ENCODE peak calls at places on chromosomes 7 and 10, in eight cellular contexts. L is heart left ventricle, F is esophagus squamous epithelium, X is suprapubic skin, Y is stomach, R is ovary, T is body of pancreas, I is HCT116. E is an unnamed sample.

GRCh38 chr10:62037166-62037831 is 135.8 kb downstream of the ARID5B start:
- DNase-seq in T (no peak), I (no peak), R (no peak), F (no peak), X (no peak), L (no peak), Y (no peak), E (no peak)

GRCh38 chr10:132185601-132186487 is 904 bp upstream of the DPYSL4 start:
- DNase-seq in Y (peak), X (no peak), F (no peak), L (no peak), T (peak), I (peak), R (peak), E (no peak)

GRCh38 chr7:111089822-111090426 is 1.0 kb upstream of the LRRN3 start:
- DNase-seq in R (no peak), F (no peak), I (peak), L (no peak), Y (no peak), X (no peak), T (no peak), E (no peak)

GRCh38 chr7:87882538-87882937 is 6.2 kb downstream of the DBF4 start:
- DNase-seq in R (no peak), X (no peak), T (no peak), F (no peak), L (no peak), I (no peak), Y (no peak), E (no peak)

GRCh38 chr7:139873593-139874374 is 44.7 kb downstream of the TBXAS1 start:
- DNase-seq in X (no peak), I (no peak), L (peak), F (no peak), T (no peak), R (no peak), Y (no peak), E (no peak)

GRCh38 chr10:89283988-89284475 is 17.8 kb upstream of the IFIT2 start:
- DNase-seq in R (peak), X (no peak), L (peak), F (no peak), Y (no peak), I (no peak), T (peak), E (no peak)

GRCh38 chr10:48253970-48254657 is 20.4 kb downstream of the FRMPD2 start:
- DNase-seq in Y (no peak), R (no peak), X (no peak), T (no peak), I (no peak), F (no peak), L (no peak), E (no peak)

GRCh38 chr10:21919117-21919516 is 84.4 kb downstream of the DNAJC1 start:
- DNase-seq in T (no peak), R (no peak), Y (no peak), I (no peak), X (no peak), L (no peak), F (no peak), E (no peak)

GRCh38 chr10:88347597-88348304 is 235.4 kb downstream of the RNLS start:
- DNase-seq in I (no peak), X (no peak), T (no peak), L (no peak), F (no peak), Y (no peak), R (no peak), E (no peak)

GRCh38 chr7:35831208-35831607 is 30.4 kb downstream of the SEPTIN7 start:
- DNase-seq in Y (no peak), F (no peak), X (no peak), T (no peak), L (no peak), I (no peak), R (no peak), E (no peak)

GRCh38 chr7:3089493-3089892 is 45.8 kb upstream of the CARD11 start:
- DNase-seq in T (no peak), Y (no peak), F (no peak), R (no peak), L (no peak), I (no peak), X (no peak), E (no peak)

GRCh38 chr7:130299909-130300308 is 6.9 kb downstream of the CPA4 start:
- DNase-seq in L (no peak), X (no peak), R (no peak), T (no peak), F (no peak), Y (no peak), I (no peak), E (no peak)

GRCh38 chr10:44589181-44589884 is 204.4 kb upstream of the CXCL12 start:
- DNase-seq in T (no peak), X (no peak), R (no peak), Y (no peak), F (no peak), L (no peak), I (no peak), E (no peak)

GRCh38 chr10:61688551-61689308 is 26.0 kb downstream of the CABCOCO1 start:
- DNase-seq in F (no peak), X (no peak), Y (no peak), L (no peak), T (no peak), I (no peak), R (no peak), E (no peak)

GRCh38 chr10:11270135-11270857 is 252.6 kb downstream of the CELF2 start:
- DNase-seq in L (peak), F (no peak), X (no peak), Y (peak), R (peak), I (peak), T (peak), E (peak)
- TF ChIP-seq CTCF in L (peak), F (peak), X (peak), Y (peak), R (peak), I (peak), T (peak), E (peak)

DNA sequence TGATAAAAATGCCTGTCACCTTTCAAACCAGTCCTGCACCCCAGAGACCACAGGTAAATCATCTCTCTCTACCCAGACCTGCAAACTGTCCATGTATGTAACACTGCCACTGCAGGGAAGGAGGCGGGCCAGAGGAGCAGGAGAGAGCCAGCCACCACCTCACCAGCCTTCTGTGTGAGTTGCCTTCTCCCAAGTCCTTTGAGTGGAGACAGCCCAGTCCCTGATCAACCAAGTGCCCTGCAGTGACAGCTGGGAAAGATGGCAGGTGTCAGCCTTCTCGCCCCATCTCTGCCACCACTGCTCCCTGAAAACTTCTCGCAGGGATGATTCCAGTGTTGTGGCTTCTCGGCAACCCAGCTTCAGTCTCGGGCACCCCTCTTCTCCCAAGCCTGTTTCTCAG is 42.4 kb downstream of the MTURN start:
- DNase-seq in R (no peak), F (no peak), Y (no peak), I (no peak), X (no peak), L (no peak), T (no peak), E (no peak)
- TF ChIP-seq POLR2A in R (no peak), F (no peak), Y (no peak), I (no peak), X (no peak), L (no peak), T (no peak), E (no peak)

GRCh38 chr10:110919971-110920881 is 822 bp downstream of the SHOC2 start:
- DNase-seq in F (no peak), T (peak), R (peak), L (peak), Y (no peak), X (peak), I (no peak), E (no peak)

GRCh38 chr10:110918633-110919348 is at the start of gene BBIP1:
- DNase-seq in L (no peak), T (no peak), R (peak), Y (no peak), X (no peak), I (peak), F (peak), E (peak)

GRCh38 chr10:110916554-110917346 is 2.2 kb downstream of the BBIP1 start:
- DNase-seq in Y (no peak), R (no peak), X (no peak), I (no peak), T (no peak), F (no peak), L (no peak), E (no peak)

GRCh38 chr10:110919349-110919931 is at the start of gene SHOC2:
- DNase-seq in Y (peak), X (peak), T (peak), R (peak), L (peak), I (no peak), F (peak), E (peak)

GRCh38 chr10:110918269-110918632 is 729 bp downstream of the BBIP1 start:
- DNase-seq in T (peak), L (peak), R (no peak), Y (peak), F (no peak), I (peak), X (peak), E (no peak)
- TF ChIP-seq CTCF in T (peak), L (no peak), R (no peak), Y (no peak), F (no peak), I (no peak), X (no peak), E (no peak)

GRCh38 chr7:24907311-24907886 is 72.6 kb downstream of the OSBPL3 start:
- DNase-seq in L (no peak), T (no peak), F (no peak), X (no peak), R (no peak), I (peak), Y (no peak), E (no peak)
- TF ChIP-seq POLR2A in L (no peak), T (no peak), F (no peak), X (no peak), R (no peak), I (no peak), Y (no peak), E (no peak)

GRCh38 chr10:68506406-68506805 is 20.9 kb downstream of the SLC25A16 start:
- DNase-seq in Y (no peak), L (no peak), R (no peak), F (no peak), X (no peak), I (no peak), T (no peak), E (no peak)

GRCh38 chr10:68508090-68508489 is 19.2 kb downstream of the SLC25A16 start:
- DNase-seq in L (no peak), R (no peak), T (no peak), X (no peak), I (no peak), F (no peak), Y (no peak), E (no peak)

GRCh38 chr10:68499544-68499943 is 27.8 kb upstream of the DNA2 start:
- DNase-seq in L (no peak), T (no peak), R (no peak), F (no peak), Y (no peak), X (no peak), I (no peak), E (no peak)

GRCh38 chr10:68501691-68502090 is 25.6 kb downstream of the SLC25A16 start:
- DNase-seq in X (no peak), Y (no peak), L (no peak), F (no peak), I (no peak), R (no peak), T (no peak), E (no peak)

GRCh38 chr10:68502846-68503245 is 24.5 kb downstream of the SLC25A16 start:
- DNase-seq in F (no peak), X (no peak), I (no peak), R (no peak), T (no peak), L (no peak), Y (no peak), E (no peak)
- TF ChIP-seq CTCF in F (no peak), X (no peak), I (no peak), R (no peak), T (no peak), L (no peak), Y (no peak), E (no peak)

GRCh38 chr10:27241640-27242472 is 1.3 kb upstream of the ACBD5 start:
- DNase-seq in F (peak), I (peak), Y (peak), X (peak), T (peak), R (peak), L (peak), E (peak)

GRCh38 chr10:27242951-27243551 is 2.5 kb upstream of the ACBD5 start:
- DNase-seq in L (peak), X (no peak), F (peak), I (peak), R (peak), T (peak), Y (peak), E (peak)

GRCh38 chr10:27240891-27241639 is 468 bp upstream of the ACBD5 start:
- DNase-seq in Y (peak), X (no peak), L (no peak), F (no peak), I (no peak), R (peak), T (peak), E (peak)

GRCh38 chr10:27242473-27242950 is 1.9 kb upstream of the ACBD5 start:
- DNase-seq in T (no peak), F (no peak), I (no peak), Y (no peak), X (no peak), R (no peak), L (no peak), E (no peak)

GRCh38 chr10:27240212-27240890 is at the start of gene ACBD5:
- DNase-seq in T (peak), I (no peak), X (peak), F (peak), R (peak), L (peak), Y (peak), E (peak)
- TF ChIP-seq POLR2A in T (peak), I (no peak), X (no peak), F (peak), R (peak), L (peak), Y (no peak), E (peak)

DNA sequence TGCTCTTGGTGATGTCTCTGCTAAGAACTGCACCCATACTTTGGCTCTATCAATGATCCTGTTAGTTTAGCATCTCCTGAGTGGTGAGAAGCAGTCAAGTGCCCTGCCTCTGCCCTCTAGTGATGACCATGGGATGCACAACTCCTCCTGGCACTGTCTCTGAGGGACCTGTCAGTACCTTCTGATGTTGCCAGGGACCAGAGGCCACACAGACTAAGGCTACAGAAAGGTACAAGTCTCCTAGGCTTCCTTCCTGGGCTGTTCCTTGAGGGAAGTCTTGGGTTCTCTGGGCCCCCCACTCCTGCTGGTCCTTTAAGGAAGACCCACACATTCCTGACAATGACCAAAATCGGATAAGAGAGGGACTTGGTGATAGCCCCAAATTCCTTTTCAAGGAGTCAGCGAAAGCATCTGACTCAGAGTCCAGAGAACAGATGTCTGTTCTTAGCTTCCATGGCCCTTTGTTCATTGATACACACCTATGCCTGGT is 15.3 kb downstream of the NKX2-3 start:
- DNase-seq in R (no peak), T (no peak), X (no peak), F (no peak), I (peak), Y (no peak), L (no peak), E (no peak)
- TF ChIP-seq CTCF in R (no peak), T (peak), X (no peak), F (no peak), I (peak), Y (no peak), L (peak), E (peak)

GRCh38 chr10:110268442-110268841 is 36.3 kb downstream of the SMNDC1 start:
- DNase-seq in Y (peak), L (peak), R (no peak), F (no peak), T (peak), I (no peak), X (no peak), E (no peak)

GRCh38 chr10:110268931-110269640 is 35.6 kb downstream of the SMNDC1 start:
- DNase-seq in X (no peak), Y (no peak), R (no peak), L (no peak), I (no peak), F (no peak), T (peak), E (no peak)

GRCh38 chr10:110273474-110273873 is 31.2 kb downstream of the SMNDC1 start:
- DNase-seq in I (no peak), R (peak), F (no peak), X (peak), Y (peak), L (peak), T (peak), E (no peak)

GRCh38 chr10:110267246-110267645 is 37.5 kb downstream of the SMNDC1 start:
- DNase-seq in T (no peak), F (no peak), Y (no peak), L (no peak), I (no peak), X (no peak), R (no peak), E (no peak)

DNA sequence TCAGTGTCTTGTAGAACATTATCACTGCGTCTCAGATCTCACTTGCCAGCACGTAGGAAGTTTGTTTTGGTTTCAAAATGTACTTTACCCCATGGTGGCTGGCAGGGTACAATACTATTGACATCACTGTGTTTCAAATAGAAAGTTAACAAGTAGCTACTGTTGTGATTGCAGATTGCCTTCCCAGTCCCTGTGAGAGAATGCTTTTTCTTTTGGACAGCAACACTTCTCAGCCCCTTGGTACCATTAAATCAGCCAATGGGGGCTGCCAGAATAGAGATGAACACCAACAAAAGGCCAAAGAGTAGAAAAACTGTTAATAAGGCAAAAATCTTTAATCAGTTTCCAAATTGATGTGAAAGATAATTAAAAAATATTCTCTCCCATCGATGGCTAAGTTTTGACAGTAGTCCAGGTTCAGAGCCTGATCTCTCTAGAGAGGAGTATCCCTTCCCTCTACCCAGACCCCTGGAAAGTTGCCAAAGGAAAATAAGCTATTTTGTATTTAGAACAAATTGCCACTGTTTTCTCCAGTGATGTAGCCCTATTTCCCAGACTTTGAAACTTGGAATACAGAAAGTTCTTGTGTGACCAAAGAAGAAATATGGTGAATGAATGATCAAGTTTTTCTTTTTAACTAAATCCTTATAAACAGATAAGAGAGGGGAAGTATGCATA is 34.9 kb downstream of the SMNDC1 start:
- DNase-seq in T (peak), Y (peak), R (no peak), F (no peak), L (peak), X (no peak), I (no peak), E (no peak)
- TF ChIP-seq POLR2A in T (peak), Y (no peak), R (no peak), F (no peak), L (no peak), X (no peak), I (no peak), E (no peak)

E was measured in spleen.